ENCODE peak calls at places on chromosomes 6 and 20, in ten cellular contexts. N, T, S, I, F, Q, C, X, J and Z are unnamed samples.

GRCh38 chr6:160050022-160050421 is 71.6 kb upstream of the SLC22A1 start:
- DNase-seq in N (no peak), T (no peak), S (no peak), I (no peak), F (no peak), Q (no peak), C (no peak), X (no peak), J (no peak), Z (no peak)

GRCh38 chr6:11054722-11055121 is 10.6 kb upstream of the ELOVL2 start:
- DNase-seq in N (no peak), T (no peak), S (no peak), I (no peak), F (no peak), Q (no peak), C (no peak), X (no peak), J (no peak), Z (no peak)

GRCh38 chr20:571754-572331 is 28.3 kb upstream of the CSNK2A1 start:
- DNase-seq in N (peak), T (peak), S (no peak), I (no peak), F (peak), Q (peak), C (peak), X (peak), J (peak), Z (no peak)

GRCh38 chr6:127484207-127484858 is 25.1 kb upstream of the KIAA0408 start:
- DNase-seq in N (no peak), T (no peak), S (no peak), I (no peak), F (no peak), Q (no peak), C (no peak), X (no peak), J (no peak), Z (no peak)

GRCh38 chr6:403659-404655 is 12.4 kb downstream of the IRF4 start:
- DNase-seq in N (no peak), T (no peak), S (no peak), I (no peak), F (no peak), Q (no peak), C (no peak), X (no peak), J (no peak), Z (no peak)

GRCh38 chr20:19974621-19975435 is 42.3 kb upstream of the NAA20 start:
- DNase-seq in N (peak), T (peak), S (peak), I (no peak), F (peak), Q (peak), C (peak), X (peak), J (peak), Z (peak)

GRCh38 chr20:44909872-44910689 is at the start of gene PABPC1L:
- DNase-seq in N (peak), T (peak), S (no peak), I (peak), F (peak), Q (peak), C (peak), X (peak), J (peak), Z (peak)

GRCh38 chr6:139882977-139883728 is 508.7 kb upstream of the CITED2 start:
- DNase-seq in N (no peak), T (no peak), S (no peak), I (no peak), F (no peak), Q (no peak), C (no peak), X (no peak), J (no peak), Z (no peak)

GRCh38 chr6:75257661-75258060 is 14.1 kb upstream of the COX7A2 start:
- DNase-seq in N (no peak), T (no peak), S (no peak), I (no peak), F (no peak), Q (no peak), C (no peak), X (no peak), J (no peak), Z (no peak)

GRCh38 chr20:688809-689208 is 13.2 kb upstream of the SCRT2 start:
- DNase-seq in N (no peak), T (no peak), S (no peak), I (no peak), F (peak), Q (no peak), C (no peak), X (no peak), J (no peak), Z (peak)

GRCh38 chr6:157724960-157725741 is 97.9 kb upstream of the SNX9 start:
- DNase-seq in N (no peak), T (no peak), S (no peak), I (no peak), F (no peak), Q (no peak), C (no peak), X (no peak), J (peak), Z (no peak)

GRCh38 chr6:26537846-26538571 is at the start of gene HMGN4:
- DNase-seq in N (peak), T (peak), S (peak), I (no peak), F (peak), Q (peak), C (peak), X (peak), J (peak), Z (peak)

GRCh38 chr6:142886431-142887170 is 58.4 kb downstream of the HIVEP2 start:
- DNase-seq in N (no peak), T (no peak), S (no peak), I (no peak), F (peak), Q (no peak), C (no peak), X (no peak), J (no peak), Z (no peak)

GRCh38 chr6:130713144-130713543 is 114.1 kb upstream of the SMLR1 start:
- DNase-seq in N (no peak), T (no peak), S (no peak), I (peak), F (no peak), Q (no peak), C (no peak), X (no peak), J (no peak), Z (no peak)

GRCh38 chr6:16345449-16346330 is 107.3 kb downstream of the GMPR start:
- DNase-seq in N (no peak), T (peak), S (no peak), I (no peak), F (no peak), Q (no peak), C (no peak), X (peak), J (no peak), Z (peak)
- H3K27ac ChIP-seq in N (no peak), T (no peak), S (no peak), I (no peak), F (peak), Q (no peak), C (no peak), X (peak), J (peak), Z (no peak)

DNA sequence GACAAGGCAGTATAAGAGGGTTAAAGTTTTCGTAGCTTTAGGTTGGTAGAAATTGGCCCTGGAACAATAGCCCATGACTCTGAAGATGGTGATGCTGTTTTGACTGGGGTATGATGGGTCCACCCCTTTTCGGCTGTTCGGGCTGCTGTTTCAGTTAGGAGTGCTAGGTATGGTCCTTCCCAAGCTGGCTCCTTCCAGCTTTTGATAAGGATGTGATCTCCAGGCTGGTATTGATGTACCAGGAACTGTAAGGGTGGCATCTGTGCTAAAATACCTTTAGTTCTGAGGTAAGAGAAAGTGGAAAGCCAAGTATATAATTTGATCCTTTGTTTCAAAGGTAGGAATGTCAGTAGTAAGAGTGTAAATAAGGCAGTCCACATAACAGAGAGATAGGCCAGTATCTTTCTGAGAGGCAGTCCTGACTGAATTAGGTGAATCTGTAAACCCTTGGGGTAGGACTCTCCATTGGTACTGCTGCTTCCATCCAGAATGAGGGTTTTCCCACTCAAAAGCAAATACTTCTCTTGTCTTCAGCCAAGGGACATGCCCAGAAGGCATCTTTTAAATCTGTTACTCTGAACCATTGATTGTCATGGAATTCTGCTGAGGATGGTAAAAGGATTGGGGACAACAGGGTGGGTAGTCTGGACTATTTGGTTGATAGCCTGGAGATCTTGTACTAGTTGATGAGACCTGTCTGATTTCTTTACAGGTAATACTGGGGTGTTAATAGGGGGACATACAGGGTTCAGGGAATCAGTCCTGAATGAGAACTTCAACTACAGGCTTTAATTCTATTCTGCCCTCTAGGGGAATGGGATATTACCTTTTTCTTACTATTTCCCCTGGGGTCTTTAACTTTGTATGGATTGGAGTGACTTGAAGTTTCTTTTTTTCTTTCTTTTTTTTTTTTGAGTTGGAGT is 6.1 kb upstream of the ZNFX1 start:
- DNase-seq in N (no peak), T (no peak), S (no peak), I (no peak), F (no peak), Q (no peak), C (no peak), X (no peak), J (no peak), Z (no peak)
- H3K27ac ChIP-seq in N (no peak), T (no peak), S (no peak), I (no peak), F (no peak), Q (no peak), C (no peak), X (no peak), J (no peak), Z (no peak)

DNA sequence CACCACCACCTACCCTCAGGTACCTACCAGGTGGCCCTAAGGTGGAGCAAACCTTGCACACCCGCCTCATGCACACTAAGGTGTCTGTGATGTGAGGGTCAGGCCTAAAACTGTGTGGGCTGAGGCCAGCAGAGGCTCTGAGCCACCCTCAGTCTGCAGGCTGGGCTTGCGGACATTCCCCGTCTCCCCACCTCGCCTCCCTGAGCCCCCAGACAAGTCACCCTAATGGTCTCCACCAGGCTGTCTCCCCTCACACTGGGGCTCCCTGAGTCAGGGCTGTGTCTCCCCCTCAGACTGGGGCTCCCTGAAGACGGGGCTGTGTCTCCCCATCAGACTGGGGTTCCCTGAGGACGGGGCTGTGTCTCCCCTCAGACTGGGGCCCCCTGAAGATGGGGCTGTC is 12.5 kb downstream of the PRPH2 start:
- DNase-seq in N (no peak), T (no peak), S (no peak), I (no peak), F (no peak), Q (no peak), C (no peak), X (no peak), J (no peak), Z (no peak)
- H3K27ac ChIP-seq in N (no peak), T (no peak), S (no peak), I (no peak), F (no peak), Q (no peak), C (no peak), X (no peak), J (no peak), Z (no peak)

DNA sequence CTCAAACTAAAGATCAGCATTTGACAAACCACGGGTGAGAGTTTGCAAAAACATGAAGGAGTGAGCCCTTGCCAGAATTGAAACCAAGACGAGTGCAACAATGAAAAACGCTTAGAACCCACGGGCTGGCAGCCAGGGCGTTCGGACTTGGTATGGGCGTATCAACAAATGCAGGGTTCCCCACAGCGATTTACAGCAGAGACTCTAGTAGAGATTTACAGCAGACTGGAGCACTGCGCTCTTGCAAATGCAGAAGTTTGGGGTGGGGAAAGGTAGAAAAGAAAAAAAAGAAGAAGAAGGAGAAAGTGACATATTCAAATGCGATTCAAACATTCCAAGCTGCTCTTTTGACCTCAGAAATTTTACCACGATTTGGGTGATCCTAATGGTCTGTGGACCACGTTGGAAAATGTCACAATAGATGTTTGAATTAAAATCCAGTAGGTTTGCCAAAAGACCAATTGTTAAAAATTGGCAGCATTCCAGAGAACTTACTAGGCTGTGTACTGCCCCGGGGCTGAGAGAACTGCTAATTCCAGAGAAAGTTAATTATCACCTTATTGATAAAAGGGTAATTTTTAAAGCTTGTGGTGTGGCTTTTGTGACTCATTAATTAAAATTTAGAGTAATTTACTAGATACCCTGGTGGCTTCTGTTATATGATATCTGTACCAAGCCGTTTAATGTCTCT is 3.4 kb downstream of the SCML4 start:
- DNase-seq in N (no peak), T (no peak), S (no peak), I (no peak), F (peak), Q (no peak), C (no peak), X (no peak), J (no peak), Z (no peak)
- H3K27ac ChIP-seq in N (peak), T (peak), S (no peak), I (no peak), F (peak), Q (no peak), C (peak), X (no peak), J (no peak), Z (no peak)

GRCh38 chr6:91099501-91099900 is 512.6 kb upstream of the MAP3K7 start:
- DNase-seq in N (no peak), T (no peak), S (no peak), I (no peak), F (no peak), Q (no peak), C (no peak), X (no peak), J (no peak), Z (no peak)

GRCh38 chr6:91098006-91098405 is 511.1 kb upstream of the MAP3K7 start:
- DNase-seq in N (no peak), T (no peak), S (no peak), I (no peak), F (no peak), Q (no peak), C (no peak), X (no peak), J (no peak), Z (no peak)

GRCh38 chr6:91094341-91094740 is 507.5 kb upstream of the MAP3K7 start:
- DNase-seq in N (no peak), T (no peak), S (no peak), I (no peak), F (no peak), Q (no peak), C (no peak), X (no peak), J (no peak), Z (no peak)

GRCh38 chr6:91094806-91095475 is 508.1 kb upstream of the MAP3K7 start:
- DNase-seq in N (no peak), T (no peak), S (no peak), I (no peak), F (no peak), Q (no peak), C (no peak), X (no peak), J (no peak), Z (no peak)

GRCh38 chr6:91097316-91097878 is 510.5 kb upstream of the MAP3K7 start:
- DNase-seq in N (peak), T (peak), S (peak), I (no peak), F (no peak), Q (peak), C (no peak), X (peak), J (peak), Z (no peak)
- H3K27ac ChIP-seq in N (peak), T (no peak), S (no peak), I (no peak), F (no peak), Q (no peak), C (no peak), X (no peak), J (no peak), Z (no peak)

GRCh38 chr6:112443666-112444065 is 96.5 kb downstream of the RFPL4B start:
- DNase-seq in N (peak), T (peak), S (no peak), I (no peak), F (peak), Q (peak), C (peak), X (peak), J (peak), Z (no peak)
- H3K27ac ChIP-seq in N (no peak), T (no peak), S (no peak), I (no peak), F (no peak), Q (no peak), C (no peak), X (no peak), J (peak), Z (no peak)

GRCh38 chr6:3911614-3912336 is 62.6 kb downstream of the FAM50B start:
- DNase-seq in N (peak), T (no peak), S (no peak), I (no peak), F (peak), Q (peak), C (peak), X (peak), J (peak), Z (no peak)
- H3K27ac ChIP-seq in N (no peak), T (peak), S (peak), I (no peak), F (peak), Q (peak), C (peak), X (peak), J (peak), Z (peak)

GRCh38 chr6:134317471-134318131 is at the start of gene SGK1:
- DNase-seq in N (peak), T (peak), S (peak), I (no peak), F (no peak), Q (peak), C (no peak), X (peak), J (no peak), Z (peak)
- H3K27ac ChIP-seq in N (peak), T (peak), S (peak), I (no peak), F (peak), Q (no peak), C (no peak), X (peak), J (peak), Z (peak)

GRCh38 chr6:117494694-117495318 is 12.3 kb downstream of the DCBLD1 start:
- DNase-seq in N (no peak), T (no peak), S (no peak), I (no peak), F (no peak), Q (peak), C (no peak), X (no peak), J (no peak), Z (no peak)
- H3K27ac ChIP-seq in N (no peak), T (peak), S (no peak), I (no peak), F (peak), Q (no peak), C (peak), X (no peak), J (peak), Z (no peak)

DNA sequence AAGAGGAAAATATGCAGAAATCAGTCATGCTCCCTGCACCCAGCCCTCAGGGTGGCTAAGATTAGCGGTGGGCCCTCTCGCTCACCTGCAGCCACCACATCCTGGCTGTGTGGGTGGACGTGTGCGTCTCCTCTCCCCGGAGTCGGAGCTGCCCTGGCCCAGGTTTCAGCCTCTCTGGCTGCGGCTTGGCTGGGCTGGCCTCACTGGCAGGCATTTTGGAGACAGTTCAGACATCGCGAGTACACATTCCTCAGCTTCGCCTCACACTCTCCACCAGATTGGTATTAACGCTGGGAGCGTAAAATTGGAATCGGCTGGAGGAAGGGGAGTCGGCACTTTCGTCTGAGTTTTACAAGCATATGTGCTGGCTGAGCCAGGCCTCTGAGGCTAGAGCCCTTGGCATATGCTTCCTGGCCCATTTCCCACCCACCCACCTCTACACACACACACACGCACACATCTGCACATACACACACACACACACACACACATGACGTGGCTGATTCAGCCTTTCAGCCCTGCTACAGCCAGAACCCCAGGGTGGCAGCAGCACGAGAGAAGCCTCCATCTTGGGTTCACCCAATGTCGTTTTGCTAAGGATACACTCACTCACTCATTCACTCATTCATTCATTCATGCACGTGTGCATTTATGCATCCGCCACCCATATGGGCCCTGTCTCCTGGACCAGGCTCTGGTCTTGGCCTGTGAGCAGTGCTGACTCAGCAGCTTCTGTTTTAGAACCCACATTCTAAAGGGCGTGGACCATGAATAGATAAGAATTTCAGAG is 42.9 kb downstream of the BCAS4 start:
- DNase-seq in N (no peak), T (no peak), S (no peak), I (no peak), F (no peak), Q (no peak), C (no peak), X (peak), J (peak), Z (peak)
- H3K27ac ChIP-seq in N (no peak), T (no peak), S (no peak), I (no peak), F (no peak), Q (no peak), C (no peak), X (peak), J (peak), Z (no peak)